ENCODE peak calls at places on chromosomes 11 and 22, in five cellular contexts. One of them, this sample, is unnamed.

GRCh38 chr11:75719089-75719638 is 1.5 kb downstream of the MOGAT2 start:
- DNase-seq in mammary epithelial cell: no peak
- DNase-seq in A549: no peak
- DNase-seq in prostate gland: peak; percentile 46
- DNase-seq in uterus: no peak
- DNase-seq in this sample: no peak

GRCh38 chr22:49647346-49648026 is 180.2 kb downstream of the BRD1 start:
- DNase-seq in mammary epithelial cell: no peak
- DNase-seq in A549: no peak
- DNase-seq in prostate gland: no peak
- DNase-seq in uterus: no peak
- DNase-seq in this sample: no peak

GRCh38 chr11:120305286-120305685 is 19.8 kb upstream of the TLCD5 start:
- DNase-seq in A549: no peak
- DNase-seq in uterus: no peak
- DNase-seq in mammary epithelial cell: peak; percentile 41
- DNase-seq in prostate gland: no peak
- DNase-seq in this sample: peak; percentile 77

GRCh38 chr11:124829986-124830385 is 29.8 kb upstream of the MSANTD2 start:
- DNase-seq in A549: no peak
- DNase-seq in uterus: no peak
- DNase-seq in prostate gland: no peak
- DNase-seq in mammary epithelial cell: no peak
- DNase-seq in this sample: no peak

GRCh38 chr11:132200303-132200936 is 830.0 kb downstream of the NTM start:
- DNase-seq in A549: no peak
- DNase-seq in prostate gland: no peak
- DNase-seq in mammary epithelial cell: no peak
- DNase-seq in uterus: no peak
- DNase-seq in this sample: no peak

GRCh38 chr22:34278121-34278520 is 357.8 kb upstream of the LARGE1 start:
- DNase-seq in prostate gland: no peak
- DNase-seq in uterus: no peak
- DNase-seq in A549: no peak
- DNase-seq in mammary epithelial cell: no peak
- DNase-seq in this sample: no peak

GRCh38 chr22:46136539-46137217 is 13.6 kb upstream of the PPARA start:
- DNase-seq in mammary epithelial cell: no peak
- DNase-seq in A549: no peak
- DNase-seq in uterus: no peak
- DNase-seq in prostate gland: no peak
- DNase-seq in this sample: no peak

GRCh38 chr11:67371549-67372231 is 1.7 kb downstream of the CLCF1 start:
- DNase-seq in mammary epithelial cell: no peak
- DNase-seq in prostate gland: no peak
- DNase-seq in A549: peak; percentile 74
- DNase-seq in uterus: peak; percentile 53
- DNase-seq in this sample: peak; percentile 57

GRCh38 chr11:82980292-82980691 is 78.8 kb downstream of the DDIAS start:
- DNase-seq in mammary epithelial cell: peak; percentile 80
- DNase-seq in prostate gland: no peak
- DNase-seq in A549: peak; percentile 26
- DNase-seq in uterus: no peak
- DNase-seq in this sample: no peak

GRCh38 chr11:116837231-116838091 is at the start of gene APOA1:
- DNase-seq in uterus: peak; percentile 27
- DNase-seq in A549: no peak
- DNase-seq in mammary epithelial cell: no peak
- DNase-seq in prostate gland: no peak
- DNase-seq in this sample: no peak

GRCh38 chr11:59615132-59615636 is 390 bp downstream of the OSBP start:
- DNase-seq in uterus: peak; percentile 44
- DNase-seq in A549: peak; percentile 39
- DNase-seq in mammary epithelial cell: peak; percentile 60
- DNase-seq in prostate gland: peak; percentile 43
- DNase-seq in this sample: peak; percentile 73

GRCh38 chr11:132158091-132158490 is 787.7 kb downstream of the NTM start:
- DNase-seq in prostate gland: no peak
- DNase-seq in uterus: no peak
- DNase-seq in mammary epithelial cell: peak; percentile 30
- DNase-seq in A549: peak; percentile 17
- DNase-seq in this sample: no peak

GRCh38 chr11:61141601-61142028 is 19.6 kb downstream of the VPS37C start:
- DNase-seq in mammary epithelial cell: no peak
- DNase-seq in A549: no peak
- DNase-seq in prostate gland: peak; percentile 35
- DNase-seq in uterus: no peak
- DNase-seq in this sample: peak; percentile 96

GRCh38 chr11:95299078-95299611 is 68.1 kb upstream of the SESN3 start:
- DNase-seq in prostate gland: no peak
- DNase-seq in A549: no peak
- DNase-seq in mammary epithelial cell: no peak
- DNase-seq in uterus: no peak
- DNase-seq in this sample: no peak

GRCh38 chr11:6411594-6412031 is 7.3 kb downstream of the APBB1 start:
- DNase-seq in mammary epithelial cell: no peak
- DNase-seq in A549: no peak
- DNase-seq in uterus: no peak
- DNase-seq in prostate gland: no peak
- DNase-seq in this sample: no peak

GRCh38 chr22:42623301-42623751 is 8.6 kb upstream of the POLDIP3 start:
- DNase-seq in prostate gland: no peak
- DNase-seq in uterus: no peak
- DNase-seq in A549: no peak
- DNase-seq in mammary epithelial cell: no peak
- DNase-seq in this sample: peak; percentile 71

GRCh38 chr22:29773233-29773632 is 6.1 kb downstream of the UQCR10 start:
- DNase-seq in uterus: no peak
- DNase-seq in prostate gland: no peak
- DNase-seq in A549: peak; percentile 31
- DNase-seq in mammary epithelial cell: peak; percentile 79
- DNase-seq in this sample: no peak

GRCh38 chr11:36608491-36609199 is 10.6 kb upstream of the RAG2 start:
- DNase-seq in mammary epithelial cell: no peak
- DNase-seq in A549: no peak
- DNase-seq in prostate gland: no peak
- DNase-seq in uterus: no peak
- DNase-seq in this sample: no peak

GRCh38 chr11:32188785-32189184 is 97.9 kb downstream of the RCN1 start:
- DNase-seq in A549: peak; percentile 10
- DNase-seq in mammary epithelial cell: no peak
- DNase-seq in prostate gland: no peak
- DNase-seq in uterus: no peak
- DNase-seq in this sample: no peak

GRCh38 chr11:26219506-26220117 is 112.3 kb upstream of the ANO3 start:
- DNase-seq in prostate gland: no peak
- DNase-seq in uterus: no peak
- DNase-seq in mammary epithelial cell: no peak
- DNase-seq in A549: no peak
- DNase-seq in this sample: no peak

GRCh38 chr22:19121631-19122142 is 525 bp downstream of the DGCR2 start:
- DNase-seq in A549: peak; percentile 19
- DNase-seq in uterus: peak; percentile 42
- DNase-seq in mammary epithelial cell: peak; percentile 54
- DNase-seq in prostate gland: peak; percentile 50
- DNase-seq in this sample: peak; percentile 59

GRCh38 chr11:22082788-22083187 is 110.1 kb upstream of the ANO5 start:
- DNase-seq in prostate gland: no peak
- DNase-seq in A549: no peak
- DNase-seq in mammary epithelial cell: no peak
- DNase-seq in uterus: no peak
- DNase-seq in this sample: no peak

GRCh38 chr11:121892131-121892681 is 223.8 kb downstream of the BLID start:
- DNase-seq in mammary epithelial cell: peak; percentile 51
- DNase-seq in A549: no peak
- DNase-seq in prostate gland: no peak
- DNase-seq in uterus: no peak
- DNase-seq in this sample: no peak

GRCh38 chr22:20420157-20420842 is 17.3 kb downstream of the SCARF2 start:
- DNase-seq in mammary epithelial cell: no peak
- DNase-seq in A549: no peak
- DNase-seq in uterus: no peak
- DNase-seq in prostate gland: no peak
- DNase-seq in this sample: no peak

GRCh38 chr11:125952559-125952958 is 6.7 kb downstream of the VSIG10L2 start:
- DNase-seq in A549: no peak
- DNase-seq in prostate gland: no peak
- DNase-seq in uterus: no peak
- DNase-seq in mammary epithelial cell: no peak
- DNase-seq in this sample: no peak

GRCh38 chr11:1425006-1425405 is 35.3 kb downstream of the BRSK2 start:
- DNase-seq in uterus: no peak
- DNase-seq in mammary epithelial cell: no peak
- DNase-seq in A549: no peak
- DNase-seq in prostate gland: no peak
- DNase-seq in this sample: no peak

GRCh38 chr11:31912808-31913207 is 101.7 kb upstream of the PAX6 start:
- DNase-seq in A549: no peak
- DNase-seq in prostate gland: no peak
- DNase-seq in uterus: no peak
- DNase-seq in mammary epithelial cell: no peak
- DNase-seq in this sample: no peak

GRCh38 chr11:42311504-42311903 is 852.1 kb upstream of the LRRC4C start:
- DNase-seq in A549: no peak
- DNase-seq in prostate gland: no peak
- DNase-seq in mammary epithelial cell: no peak
- DNase-seq in uterus: no peak
- DNase-seq in this sample: no peak

GRCh38 chr11:112965601-112966125 is 4.4 kb downstream of the NCAM1 start:
- DNase-seq in uterus: no peak
- DNase-seq in prostate gland: no peak
- DNase-seq in mammary epithelial cell: no peak
- DNase-seq in A549: no peak
- DNase-seq in this sample: no peak

GRCh38 chr11:28346209-28346608 is 238.0 kb downstream of the METTL15 start:
- DNase-seq in uterus: no peak
- DNase-seq in prostate gland: no peak
- DNase-seq in mammary epithelial cell: peak; percentile 45
- DNase-seq in A549: no peak
- DNase-seq in this sample: no peak

GRCh38 chr11:118971646-118972045 is at the start of gene FOXR1:
- DNase-seq in uterus: no peak
- DNase-seq in mammary epithelial cell: no peak
- DNase-seq in A549: no peak
- DNase-seq in prostate gland: no peak
- DNase-seq in this sample: no peak

GRCh38 chr11:1839924-1840779 is 1.4 kb downstream of the TNNI2 start:
- DNase-seq in prostate gland: no peak
- DNase-seq in A549: no peak
- DNase-seq in uterus: no peak
- DNase-seq in mammary epithelial cell: no peak
- DNase-seq in this sample: peak; percentile 54

GRCh38 chr11:100789500-100789899 is 102.4 kb downstream of the ARHGAP42 start:
- DNase-seq in mammary epithelial cell: no peak
- DNase-seq in A549: peak; percentile 44
- DNase-seq in uterus: peak; percentile 23
- DNase-seq in prostate gland: no peak
- DNase-seq in this sample: peak; percentile 34

GRCh38 chr22:26722159-26722558 is 64.8 kb downstream of the MIAT start:
- DNase-seq in prostate gland: no peak
- DNase-seq in mammary epithelial cell: peak; percentile 46
- DNase-seq in uterus: no peak
- DNase-seq in A549: peak; percentile 35
- DNase-seq in this sample: no peak

GRCh38 chr11:1153951-1154487 is 3.7 kb upstream of the MUC5AC start:
- DNase-seq in uterus: no peak
- DNase-seq in mammary epithelial cell: peak; percentile 29
- DNase-seq in A549: peak; percentile 99
- DNase-seq in prostate gland: no peak
- DNase-seq in this sample: peak; percentile 46

GRCh38 chr11:73310661-73311393 is 2.8 kb downstream of the ARHGEF17 start:
- DNase-seq in mammary epithelial cell: no peak
- DNase-seq in A549: no peak
- DNase-seq in uterus: no peak
- DNase-seq in prostate gland: no peak
- DNase-seq in this sample: no peak
- H3K27ac ChIP-seq in mammary epithelial cell: no peak overlapping the region
- H3K27ac ChIP-seq in A549: no peak overlapping the region
- H3K27ac ChIP-seq in uterus: peak overlapping the region; percentile 93
- H3K27ac ChIP-seq in prostate gland: peak overlapping the region; percentile 54
- H3K27ac ChIP-seq in this sample: peak overlapping the region; percentile 36

GRCh38 chr11:64742940-64743590 is 877 bp downstream of the RASGRP2 start:
- DNase-seq in mammary epithelial cell: peak; percentile 28
- DNase-seq in prostate gland: no peak
- DNase-seq in uterus: peak; percentile 84
- DNase-seq in A549: peak; percentile 48
- DNase-seq in this sample: peak; percentile 74
- H3K4me3 ChIP-seq in mammary epithelial cell: peak overlapping the region; percentile 26
- H3K4me3 ChIP-seq in prostate gland: peak overlapping the region; percentile 45
- H3K4me3 ChIP-seq in uterus: peak overlapping the region; percentile 49
- H3K4me3 ChIP-seq in A549: peak overlapping the region; percentile 61
- H3K4me3 ChIP-seq in this sample: peak overlapping the region; percentile 50

DNA sequence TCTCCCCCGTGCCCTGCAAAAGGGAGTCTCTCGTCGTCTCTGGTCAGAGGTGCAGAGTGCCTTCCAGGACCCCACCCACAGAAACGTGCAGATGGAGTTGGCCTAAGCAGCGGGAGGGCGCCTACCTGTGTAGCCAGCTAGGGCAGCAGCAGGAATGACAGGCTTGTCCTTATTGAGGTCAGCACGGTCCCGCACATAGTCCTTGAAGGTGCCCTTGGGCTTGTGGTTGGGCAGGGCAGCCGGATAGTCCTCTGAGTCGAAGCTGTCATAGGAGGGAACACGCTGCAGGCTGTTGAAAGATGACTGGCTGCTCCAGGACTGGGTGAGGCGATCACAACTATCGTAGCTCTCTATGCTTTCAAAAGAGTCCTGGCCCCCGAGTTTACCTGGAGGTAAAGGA is 107.3 kb downstream of the ETS1 start:
- DNase-seq in A549: no peak
- DNase-seq in prostate gland: no peak
- DNase-seq in uterus: no peak
- DNase-seq in mammary epithelial cell: no peak
- DNase-seq in this sample: no peak
- H3K27ac ChIP-seq in A549: no peak overlapping the region
- H3K27ac ChIP-seq in prostate gland: peak overlapping the region; percentile 45
- H3K27ac ChIP-seq in uterus: peak overlapping the region; percentile 75
- H3K27ac ChIP-seq in mammary epithelial cell: no peak overlapping the region
- H3K27ac ChIP-seq in this sample: peak overlapping the region; percentile 16

DNA sequence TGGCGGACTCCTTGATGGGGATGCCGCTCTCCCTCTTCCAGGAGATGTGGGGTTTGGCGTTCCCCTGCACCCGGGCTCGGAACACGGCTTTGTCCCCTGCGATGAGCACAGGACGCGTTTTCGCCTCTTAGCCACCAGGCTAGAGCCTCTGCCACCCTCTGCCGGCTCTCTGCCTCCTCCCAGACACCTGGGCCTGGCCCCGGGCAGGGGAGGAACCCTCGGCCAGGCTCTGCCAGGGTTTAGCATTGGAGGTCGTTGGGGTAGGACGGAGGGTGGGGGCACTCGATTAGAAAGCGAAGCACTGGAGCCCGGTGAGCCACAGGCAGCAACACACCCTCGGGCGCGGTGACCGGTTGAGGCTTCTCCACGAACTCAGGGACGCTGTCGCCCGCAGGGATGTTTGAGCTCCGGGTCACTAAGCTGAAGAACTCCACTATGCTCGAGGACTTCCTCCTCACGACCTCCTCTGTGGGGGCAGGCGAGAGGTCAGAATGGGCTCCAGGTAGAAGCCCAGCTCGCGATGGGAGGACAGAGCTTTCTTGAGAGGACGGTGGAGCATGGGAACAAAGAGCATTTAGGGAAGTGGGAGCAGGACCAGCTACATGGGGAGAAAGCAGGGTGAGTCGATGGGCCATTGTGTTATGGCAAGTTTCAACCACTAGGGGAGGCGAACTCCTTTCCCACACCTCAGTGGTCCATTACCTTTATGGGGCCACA is 4.3 kb downstream of the IGSF22 start:
- DNase-seq in prostate gland: peak; percentile 28
- DNase-seq in A549: peak; percentile 64
- DNase-seq in mammary epithelial cell: peak; percentile 14
- DNase-seq in uterus: peak; percentile 34
- DNase-seq in this sample: peak; percentile 73
- H3K4me3 ChIP-seq in prostate gland: peak overlapping the region; percentile 38
- H3K4me3 ChIP-seq in A549: peak overlapping the region; percentile 64
- H3K4me3 ChIP-seq in mammary epithelial cell: peak overlapping the region; percentile 42
- H3K4me3 ChIP-seq in uterus: peak overlapping the region; percentile 58
- H3K4me3 ChIP-seq in this sample: peak overlapping the region; percentile 37

This sample was measured in colonic mucosa.